ENCODE peak calls at places on chromosomes 7 and 10, in six cellular contexts. J is MM.1S, K is H9, O is prostate gland, X is uterus, W is heart left ventricle. G is an unnamed sample.

GRCh38 chr10:44809652-44810051 is 101.5 kb upstream of the TMEM72 start:
- DNase-seq in J (no peak), K (peak), O (no peak), X (no peak), W (no peak), G (no peak)

GRCh38 chr10:112919721-112920120 is 30.3 kb upstream of the TCF7L2 start:
- DNase-seq in J (no peak), K (no peak), O (no peak), X (no peak), W (no peak), G (no peak)

GRCh38 chr7:127258111-127258510 is 5.4 kb upstream of the GRM8 start:
- DNase-seq in J (no peak), K (no peak), O (no peak), X (no peak), W (no peak), G (no peak)

GRCh38 chr7:111409714-111410422 is 152.4 kb downstream of the IMMP2L start:
- DNase-seq in J (no peak), K (no peak), O (no peak), X (no peak), W (no peak), G (no peak)

GRCh38 chr10:13257621-13258150 is 23.5 kb upstream of the UCMA start:
- DNase-seq in J (no peak), K (no peak), O (no peak), X (no peak), W (no peak), G (no peak)

GRCh38 chr7:134034652-134035051 is 92.5 kb upstream of the LRGUK start:
- DNase-seq in J (no peak), K (no peak), O (peak), X (no peak), W (no peak), G (no peak)

GRCh38 chr10:97689637-97690036 is 2.6 kb upstream of the AVPI1 start:
- DNase-seq in J (no peak), K (no peak), O (peak), X (no peak), W (no peak), G (no peak)

GRCh38 chr7:107816053-107816566 is 13.1 kb upstream of the SLC26A3 start:
- DNase-seq in J (no peak), K (no peak), O (no peak), X (no peak), W (no peak), G (no peak)

GRCh38 chr7:121081327-121081936 is 92.9 kb downstream of the CPED1 start:
- DNase-seq in J (peak), K (no peak), O (no peak), X (no peak), W (no peak), G (no peak)

GRCh38 chr7:40147371-40148246 is 12.8 kb downstream of the SUGCT start:
- DNase-seq in J (no peak), K (peak), O (no peak), X (no peak), W (no peak), G (no peak)

GRCh38 chr10:17590969-17591645 is 26.1 kb downstream of the HACD1 start:
- DNase-seq in J (no peak), K (no peak), O (no peak), X (no peak), W (no peak), G (no peak)

GRCh38 chr7:405489-406211 is 114.0 kb downstream of the PDGFA start:
- DNase-seq in J (no peak), K (peak), O (no peak), X (no peak), W (peak), G (no peak)

GRCh38 chr7:196283-196682 is 3.9 kb downstream of the FAM20C start:
- DNase-seq in J (no peak), K (no peak), O (no peak), X (no peak), W (no peak), G (no peak)

GRCh38 chr7:90271753-90272152 is 26.8 kb downstream of the CFAP69 start:
- DNase-seq in J (no peak), K (no peak), O (no peak), X (no peak), W (no peak), G (no peak)

GRCh38 chr10:72255977-72256729 is 17.6 kb upstream of the DDIT4 start:
- DNase-seq in J (no peak), K (no peak), O (no peak), X (no peak), W (no peak), G (no peak)

GRCh38 chr10:88851706-88852105 is at the start of gene ANKRD22:
- DNase-seq in J (no peak), K (peak), O (peak), X (no peak), W (no peak), G (no peak)

GRCh38 chr7:157658851-157659412 is 322.1 kb downstream of the DNAJB6 start:
- DNase-seq in J (no peak), K (no peak), O (no peak), X (no peak), W (peak), G (no peak)

GRCh38 chr7:141973673-141974072 is at the start of gene TAS2R38:
- DNase-seq in J (no peak), K (no peak), O (no peak), X (no peak), W (no peak), G (no peak)

GRCh38 chr10:3571310-3571825 is 213.6 kb downstream of the KLF6 start:
- DNase-seq in J (no peak), K (no peak), O (no peak), X (no peak), W (no peak), G (no peak)

GRCh38 chr10:3568983-3569382 is 216.0 kb downstream of the KLF6 start:
- DNase-seq in J (no peak), K (no peak), O (no peak), X (no peak), W (no peak), G (no peak)

GRCh38 chr10:3568392-3568791 is 216.6 kb downstream of the KLF6 start:
- DNase-seq in J (no peak), K (no peak), O (no peak), X (no peak), W (no peak), G (no peak)

GRCh38 chr10:3570855-3571266 is 214.1 kb downstream of the KLF6 start:
- DNase-seq in J (no peak), K (no peak), O (no peak), X (no peak), W (no peak), G (peak)

GRCh38 chr10:3570330-3570729 is 214.7 kb downstream of the KLF6 start:
- DNase-seq in J (no peak), K (no peak), O (no peak), X (no peak), W (no peak), G (no peak)
- H3K27ac ChIP-seq in J (no peak), K (no peak), O (no peak), X (no peak), W (peak), G (peak)

GRCh38 chr7:143906176-143906575 is 4.2 kb upstream of the TCAF1 start:
- DNase-seq in J (no peak), K (no peak), O (no peak), X (peak), W (no peak), G (no peak)
- H3K27ac ChIP-seq in J (no peak), K (no peak), O (no peak), X (peak), W (no peak), G (no peak)

GRCh38 chr10:104304927-104305326 is 33.3 kb downstream of the ITPRIP start:
- DNase-seq in J (no peak), K (no peak), O (no peak), X (no peak), W (no peak), G (no peak)
- H3K27ac ChIP-seq in J (no peak), K (no peak), O (no peak), X (peak), W (peak), G (peak)

GRCh38 chr10:122113161-122113944 is 124.4 kb downstream of the TACC2 start:
- DNase-seq in J (no peak), K (peak), O (peak), X (peak), W (peak), G (peak)

GRCh38 chr10:122116331-122116730 is 127.4 kb downstream of the TACC2 start:
- DNase-seq in J (no peak), K (no peak), O (no peak), X (no peak), W (no peak), G (no peak)

GRCh38 chr10:122112625-122113160 is 123.7 kb downstream of the TACC2 start:
- DNase-seq in J (no peak), K (peak), O (peak), X (peak), W (peak), G (peak)

GRCh38 chr10:122115874-122116273 is 126.9 kb downstream of the TACC2 start:
- DNase-seq in J (no peak), K (no peak), O (no peak), X (no peak), W (no peak), G (no peak)

GRCh38 chr10:122114156-122114747 is 125.3 kb downstream of the TACC2 start:
- DNase-seq in J (no peak), K (no peak), O (no peak), X (no peak), W (peak), G (no peak)
- H3K27ac ChIP-seq in J (no peak), K (no peak), O (peak), X (peak), W (peak), G (peak)

G was measured in psoas muscle.